ENCODE peak calls at places on chromosomes 2 and 18, in eight cellular contexts. V is gastrocnemius medialis, B is Panc1, P is esophagus squamous epithelium, R is PC-9, T is Peyer's patch, M is heart right ventricle, Y is mesendoderm. F is an unnamed sample.

GRCh38 chr2:3703741-3704355 is 473 bp downstream of the DCDC2C start:
- DNase-seq in V (no peak), B (no peak), P (no peak), R (no peak), T (no peak), M (no peak), Y (no peak), F (no peak)

GRCh38 chr18:45775726-45776125 is 49.7 kb upstream of the SIGLEC15 start:
- DNase-seq in V (no peak), B (no peak), P (no peak), R (no peak), T (no peak), M (no peak), Y (peak; percentile 33), F (no peak)

GRCh38 chr2:207064128-207064694 is 101.5 kb downstream of the KLF7 start:
- DNase-seq in V (no peak), B (no peak), P (no peak), R (no peak), T (no peak), M (no peak), Y (no peak), F (no peak)

GRCh38 chr2:47429795-47430194 is 26.8 kb downstream of the MSH2 start:
- DNase-seq in V (no peak), B (no peak), P (no peak), R (no peak), T (no peak), M (no peak), Y (no peak), F (no peak)

GRCh38 chr2:8376603-8377423 is 305.0 kb upstream of the ID2 start:
- DNase-seq in V (no peak), B (no peak), P (no peak), R (no peak), T (no peak), M (no peak), Y (no peak), F (no peak)

GRCh38 chr18:12393998-12394397 is 13.7 kb upstream of the PRELID3A start:
- DNase-seq in V (no peak), B (no peak), P (no peak), R (no peak), T (peak; percentile 73), M (no peak), Y (no peak), F (no peak)

GRCh38 chr2:174247474-174248186 is 702 bp downstream of the OLA1 start:
- DNase-seq in V (no peak), B (no peak), P (no peak), R (no peak), T (peak; percentile 67), M (no peak), Y (peak; percentile 78), F (peak; percentile 54)

GRCh38 chr18:13618760-13619438 is 107.5 kb downstream of the FAM210A start:
- DNase-seq in V (no peak), B (no peak), P (no peak), R (no peak), T (peak; percentile 41), M (no peak), Y (no peak), F (peak; percentile 8)

GRCh38 chr2:85712849-85713612 is 18.9 kb downstream of the GNLY start:
- DNase-seq in V (peak; percentile 90), B (no peak), P (no peak), R (no peak), T (no peak), M (peak; percentile 64), Y (no peak), F (peak; percentile 54)

GRCh38 chr2:105308785-105309540 is 20.6 kb downstream of the TGFBRAP1 start:
- DNase-seq in V (peak; percentile 14), B (no peak), P (no peak), R (no peak), T (no peak), M (peak; percentile 32), Y (no peak), F (no peak)

GRCh38 chr2:151437630-151438029 is 27.9 kb downstream of the RIF1 start:
- DNase-seq in V (no peak), B (no peak), P (no peak), R (no peak), T (no peak), M (no peak), Y (peak; percentile 4), F (no peak)

GRCh38 chr2:237863659-237864029 is 4.2 kb downstream of the RAMP1 start:
- DNase-seq in V (no peak), B (no peak), P (no peak), R (no peak), T (peak; percentile 27), M (no peak), Y (no peak), F (no peak)

GRCh38 chr2:237861875-237862527 is 2.6 kb downstream of the RAMP1 start:
- DNase-seq in V (no peak), B (no peak), P (no peak), R (no peak), T (peak; percentile 43), M (no peak), Y (no peak), F (no peak)

GRCh38 chr2:237862528-237862895 is 3.1 kb downstream of the RAMP1 start:
- DNase-seq in V (no peak), B (no peak), P (no peak), R (no peak), T (peak; percentile 26), M (no peak), Y (no peak), F (no peak)

GRCh38 chr2:237864030-237864931 is 4.9 kb downstream of the RAMP1 start:
- DNase-seq in V (no peak), B (no peak), P (no peak), R (peak; percentile 63), T (peak; percentile 45), M (no peak), Y (peak; percentile 8), F (no peak)

GRCh38 chr2:237863102-237863511 is 3.7 kb downstream of the RAMP1 start:
- DNase-seq in V (no peak), B (no peak), P (no peak), R (no peak), T (no peak), M (no peak), Y (no peak), F (no peak)
- H3K4me1 ChIP-seq in V (peaks cover 29% of the 10 kb centered on the region), B (peaks cover 52% of the 10 kb centered on the region), P (peaks cover 61% of the 10 kb centered on the region), R (peaks cover 89% of the 10 kb centered on the region), T (peaks cover 77% of the 10 kb centered on the region), M (peaks cover 33% of the 10 kb centered on the region), Y (peaks cover 3% of the 10 kb centered on the region), F (peaks cover 11% of the 10 kb centered on the region)

GRCh38 chr2:24353364-24353763 is 7.0 kb downstream of the ITSN2 start:
- DNase-seq in V (no peak), B (no peak), P (no peak), R (no peak), T (no peak), M (no peak), Y (no peak), F (no peak)

GRCh38 chr2:24354899-24355298 is 5.4 kb downstream of the ITSN2 start:
- DNase-seq in V (no peak), B (no peak), P (no peak), R (no peak), T (no peak), M (no peak), Y (no peak), F (no peak)

GRCh38 chr2:24352664-24353063 is 7.7 kb downstream of the ITSN2 start:
- DNase-seq in V (no peak), B (no peak), P (no peak), R (no peak), T (no peak), M (no peak), Y (no peak), F (no peak)

GRCh38 chr2:24354382-24354781 is 6.0 kb downstream of the ITSN2 start:
- DNase-seq in V (no peak), B (no peak), P (no peak), R (no peak), T (no peak), M (no peak), Y (no peak), F (no peak)

DNA sequence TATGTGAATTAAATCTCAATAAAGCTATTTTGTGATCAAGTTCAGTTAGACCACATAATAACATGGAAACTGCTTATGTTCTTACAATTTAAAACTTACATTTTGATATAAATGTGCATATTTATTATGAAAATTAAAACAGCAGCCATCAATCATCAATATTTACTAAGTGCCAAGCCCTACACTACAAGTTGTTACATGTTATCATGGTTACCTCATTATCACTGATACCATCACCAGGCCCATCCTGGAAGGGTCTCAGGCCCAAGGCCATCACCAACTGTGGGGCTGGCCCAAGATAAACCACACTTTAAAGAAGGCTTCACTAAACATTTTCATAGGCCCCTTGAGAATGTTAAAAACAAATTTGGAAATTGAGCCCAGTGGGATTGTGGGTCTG is 6.4 kb downstream of the ITSN2 start:
- DNase-seq in V (no peak), B (no peak), P (no peak), R (no peak), T (no peak), M (no peak), Y (peak; percentile 65), F (no peak)
- H3K4me3 ChIP-seq in V (no peak overlapping the region), B (no peak overlapping the region), P (no peak overlapping the region), R (no peak overlapping the region), T (no peak overlapping the region), M (no peak overlapping the region), Y (no peak overlapping the region), F (no peak overlapping the region)

GRCh38 chr2:37571571-37572136 is 99.8 kb downstream of the CDC42EP3 start:
- DNase-seq in V (no peak), B (no peak), P (no peak), R (no peak), T (no peak), M (no peak), Y (no peak), F (no peak)
- H3K4me1 ChIP-seq in V (peaks cover 7% of the 10 kb centered on the region), B (no peaks in the 10 kb centered on the region), P (peaks cover 19% of the 10 kb centered on the region), R (peaks cover 15% of the 10 kb centered on the region), T (no peaks in the 10 kb centered on the region), M (peaks cover 27% of the 10 kb centered on the region), Y (no peaks in the 10 kb centered on the region), F (peaks cover 5% of the 10 kb centered on the region)

DNA sequence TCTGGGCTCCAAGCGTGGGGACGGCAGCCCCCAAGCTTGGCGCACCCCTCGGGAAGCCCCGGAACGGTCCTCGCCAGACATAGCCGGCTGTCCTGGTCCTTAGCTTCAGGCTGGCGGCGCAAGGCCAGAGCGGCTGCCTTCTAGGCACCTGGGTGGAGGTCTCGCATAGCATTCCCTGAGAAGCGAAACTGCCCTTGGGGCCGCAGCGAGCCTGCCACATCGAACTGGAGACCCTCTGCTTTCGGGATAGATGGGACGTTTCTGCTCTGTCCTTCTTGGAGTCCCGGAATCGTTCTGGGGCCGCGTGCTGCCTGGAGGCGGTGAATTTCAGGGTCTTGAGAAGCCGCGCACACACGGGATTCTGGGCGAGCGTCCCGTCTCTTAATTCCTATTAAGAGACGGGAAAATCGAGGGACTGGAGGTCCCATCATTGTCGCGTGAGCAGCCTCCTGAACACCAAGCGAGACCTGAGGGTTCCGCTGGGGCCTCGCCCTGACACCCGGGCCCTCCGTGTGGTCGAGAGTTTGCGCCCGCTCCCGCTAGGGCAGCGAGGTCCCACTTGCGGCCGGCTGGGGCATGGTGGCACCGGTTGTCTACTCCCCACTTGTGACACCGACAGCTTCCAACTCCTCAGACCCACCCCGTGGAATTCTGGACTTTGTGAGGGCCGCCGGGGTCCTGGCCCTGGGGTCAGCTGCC is 9.7 kb upstream of the EN1 start:
- DNase-seq in V (no peak), B (no peak), P (no peak), R (no peak), T (no peak), M (no peak), Y (peak; percentile 15), F (no peak)
- H3K4me3 ChIP-seq in V (no peak overlapping the region), B (no peak overlapping the region), P (no peak overlapping the region), R (no peak overlapping the region), T (no peak overlapping the region), M (no peak overlapping the region), Y (no peak overlapping the region), F (no peak overlapping the region)

F was measured in testis.